ENCODE peak calls at places on chromosomes 11 and 22, in eight cellular contexts. One of them, this sample, is unnamed.

GRCh38 chr22:36701941-36702640 is 1.5 kb downstream of the CACNG2 start:
- DNase-seq in colonic mucosa: no peak
- DNase-seq in A549: no peak
- DNase-seq in fibroblast of pulmonary artery: no peak
- DNase-seq in Peyer's patch: no peak
- DNase-seq in heart left ventricle: no peak
- DNase-seq in cardiac muscle cell: no peak
- DNase-seq in IMR-90: no peak
- DNase-seq in this sample: no peak

GRCh38 chr11:26971961-26972360 is 22.0 kb upstream of the FIBIN start:
- DNase-seq in colonic mucosa: no peak
- DNase-seq in A549: no peak
- DNase-seq in fibroblast of pulmonary artery: no peak
- DNase-seq in Peyer's patch: no peak
- DNase-seq in heart left ventricle: no peak
- DNase-seq in cardiac muscle cell: no peak
- DNase-seq in IMR-90: peak; percentile 61
- DNase-seq in this sample: peak; percentile 52

GRCh38 chr11:2466869-2467694 is 22.3 kb downstream of the KCNQ1 start:
- DNase-seq in colonic mucosa: peak; percentile 49
- DNase-seq in A549: no peak
- DNase-seq in fibroblast of pulmonary artery: no peak
- DNase-seq in Peyer's patch: peak; percentile 80
- DNase-seq in heart left ventricle: peak; percentile 61
- DNase-seq in cardiac muscle cell: no peak
- DNase-seq in IMR-90: no peak
- DNase-seq in this sample: no peak

GRCh38 chr11:10309163-10310093 is 4.6 kb downstream of the ADM start:
- DNase-seq in colonic mucosa: peak; percentile 78
- DNase-seq in A549: peak; percentile 80
- DNase-seq in fibroblast of pulmonary artery: peak; percentile 84
- DNase-seq in Peyer's patch: no peak
- DNase-seq in heart left ventricle: peak; percentile 78
- DNase-seq in cardiac muscle cell: peak; percentile 91
- DNase-seq in IMR-90: peak; percentile 92
- DNase-seq in this sample: peak; percentile 78

GRCh38 chr22:32042924-32043323 is at the start of gene SLC5A1:
- DNase-seq in colonic mucosa: peak; percentile 91
- DNase-seq in A549: no peak
- DNase-seq in fibroblast of pulmonary artery: no peak
- DNase-seq in Peyer's patch: no peak
- DNase-seq in heart left ventricle: no peak
- DNase-seq in cardiac muscle cell: no peak
- DNase-seq in IMR-90: no peak
- DNase-seq in this sample: no peak

GRCh38 chr11:6742260-6742659 is 29.5 kb downstream of the OR2AG2 start:
- DNase-seq in colonic mucosa: no peak
- DNase-seq in A549: no peak
- DNase-seq in fibroblast of pulmonary artery: no peak
- DNase-seq in Peyer's patch: no peak
- DNase-seq in heart left ventricle: no peak
- DNase-seq in cardiac muscle cell: no peak
- DNase-seq in IMR-90: no peak
- DNase-seq in this sample: no peak

GRCh38 chr22:45886502-45886901 is 90.5 kb downstream of the WNT7B start:
- DNase-seq in colonic mucosa: no peak
- DNase-seq in A549: no peak
- DNase-seq in fibroblast of pulmonary artery: no peak
- DNase-seq in Peyer's patch: no peak
- DNase-seq in heart left ventricle: peak; percentile 4
- DNase-seq in cardiac muscle cell: no peak
- DNase-seq in IMR-90: no peak
- DNase-seq in this sample: no peak

GRCh38 chr11:117931971-117932370 is 2.8 kb upstream of the TMPRSS13 start:
- DNase-seq in colonic mucosa: no peak
- DNase-seq in A549: no peak
- DNase-seq in fibroblast of pulmonary artery: no peak
- DNase-seq in Peyer's patch: no peak
- DNase-seq in heart left ventricle: no peak
- DNase-seq in cardiac muscle cell: no peak
- DNase-seq in IMR-90: no peak
- DNase-seq in this sample: no peak

GRCh38 chr11:72579816-72580647 is 94.2 kb downstream of the PDE2A start:
- DNase-seq in colonic mucosa: no peak
- DNase-seq in A549: no peak
- DNase-seq in fibroblast of pulmonary artery: no peak
- DNase-seq in Peyer's patch: no peak
- DNase-seq in heart left ventricle: no peak
- DNase-seq in cardiac muscle cell: no peak
- DNase-seq in IMR-90: no peak
- DNase-seq in this sample: no peak

GRCh38 chr22:50620861-50621490 is 7.0 kb downstream of the ARSA start:
- DNase-seq in colonic mucosa: peak; percentile 46
- DNase-seq in A549: no peak
- DNase-seq in fibroblast of pulmonary artery: no peak
- DNase-seq in Peyer's patch: peak; percentile 76
- DNase-seq in heart left ventricle: no peak
- DNase-seq in cardiac muscle cell: no peak
- DNase-seq in IMR-90: no peak
- DNase-seq in this sample: peak; percentile 17

GRCh38 chr11:45319077-45319476 is 32.9 kb upstream of the SYT13 start:
- DNase-seq in colonic mucosa: no peak
- DNase-seq in A549: no peak
- DNase-seq in fibroblast of pulmonary artery: no peak
- DNase-seq in Peyer's patch: no peak
- DNase-seq in heart left ventricle: no peak
- DNase-seq in cardiac muscle cell: no peak
- DNase-seq in IMR-90: no peak
- DNase-seq in this sample: no peak

GRCh38 chr11:14977481-14977880 is 5.3 kb upstream of the CALCA start:
- DNase-seq in colonic mucosa: no peak
- DNase-seq in A549: no peak
- DNase-seq in fibroblast of pulmonary artery: no peak
- DNase-seq in Peyer's patch: no peak
- DNase-seq in heart left ventricle: no peak
- DNase-seq in cardiac muscle cell: no peak
- DNase-seq in IMR-90: no peak
- DNase-seq in this sample: no peak

GRCh38 chr11:14972581-14973490 is 685 bp upstream of the CALCA start:
- DNase-seq in colonic mucosa: no peak
- DNase-seq in A549: no peak
- DNase-seq in fibroblast of pulmonary artery: no peak
- DNase-seq in Peyer's patch: no peak
- DNase-seq in heart left ventricle: no peak
- DNase-seq in cardiac muscle cell: no peak
- DNase-seq in IMR-90: no peak
- DNase-seq in this sample: no peak

GRCh38 chr11:14973621-14974020 is 1.5 kb upstream of the CALCA start:
- DNase-seq in colonic mucosa: no peak
- DNase-seq in A549: no peak
- DNase-seq in fibroblast of pulmonary artery: no peak
- DNase-seq in Peyer's patch: peak; percentile 26
- DNase-seq in heart left ventricle: no peak
- DNase-seq in cardiac muscle cell: peak; percentile 36
- DNase-seq in IMR-90: peak; percentile 4
- DNase-seq in this sample: no peak

GRCh38 chr11:14974021-14974698 is 2.0 kb upstream of the CALCA start:
- DNase-seq in colonic mucosa: no peak
- DNase-seq in A549: no peak
- DNase-seq in fibroblast of pulmonary artery: no peak
- DNase-seq in Peyer's patch: no peak
- DNase-seq in heart left ventricle: peak; percentile 57
- DNase-seq in cardiac muscle cell: no peak
- DNase-seq in IMR-90: no peak
- DNase-seq in this sample: no peak

GRCh38 chr11:14974723-14975587 is 2.8 kb upstream of the CALCA start:
- DNase-seq in colonic mucosa: peak; percentile 55
- DNase-seq in A549: peak; percentile 49
- DNase-seq in fibroblast of pulmonary artery: peak; percentile 40
- DNase-seq in Peyer's patch: no peak
- DNase-seq in heart left ventricle: peak; percentile 61
- DNase-seq in cardiac muscle cell: peak; percentile 49
- DNase-seq in IMR-90: peak; percentile 20
- DNase-seq in this sample: peak; percentile 47
- H3K4me3 ChIP-seq in colonic mucosa: no peak overlapping the region
- H3K4me3 ChIP-seq in A549: peak overlapping the region; percentile 29
- H3K4me3 ChIP-seq in fibroblast of pulmonary artery: no peak overlapping the region
- H3K4me3 ChIP-seq in Peyer's patch: peak overlapping the region; percentile 17
- H3K4me3 ChIP-seq in heart left ventricle: peak overlapping the region; percentile 44
- H3K4me3 ChIP-seq in cardiac muscle cell: peak overlapping the region; percentile 12
- H3K4me3 ChIP-seq in IMR-90: no peak overlapping the region
- H3K4me3 ChIP-seq in this sample: no peak overlapping the region

DNA sequence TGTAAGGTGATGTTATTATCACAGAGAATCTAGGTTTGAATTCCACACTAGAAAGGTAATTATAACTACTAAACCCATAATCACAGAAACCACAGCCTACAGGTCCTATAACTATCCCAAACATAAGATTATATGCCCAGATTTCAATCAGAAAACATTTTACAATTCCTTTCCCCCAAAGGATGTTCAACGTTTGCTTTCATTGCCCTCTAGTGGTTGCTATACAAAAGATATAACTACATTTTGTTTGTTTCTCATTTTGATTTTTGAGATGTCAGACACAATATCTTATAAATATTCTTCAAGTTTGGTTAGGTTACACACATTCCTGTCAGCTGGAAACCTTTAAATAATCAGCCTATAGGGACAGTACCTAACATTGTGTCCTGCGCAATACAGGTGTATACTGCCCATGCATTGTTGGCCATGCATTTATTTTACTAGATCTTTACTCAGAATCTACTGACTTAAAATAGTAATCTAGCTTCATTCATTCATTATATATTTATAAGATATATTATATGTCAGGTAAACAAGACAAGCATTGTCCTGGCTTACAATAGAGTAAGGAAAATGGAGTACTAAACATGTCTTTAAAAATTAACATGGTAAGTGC is 530.5 kb upstream of the CCDC90B start:
- DNase-seq in colonic mucosa: no peak
- DNase-seq in A549: peak; percentile 10
- DNase-seq in fibroblast of pulmonary artery: peak; percentile 52
- DNase-seq in Peyer's patch: no peak
- DNase-seq in heart left ventricle: no peak
- DNase-seq in cardiac muscle cell: peak; percentile 41
- DNase-seq in IMR-90: peak; percentile 42
- DNase-seq in this sample: peak; percentile 30
- TF ChIP-seq CTCF in colonic mucosa: peak; percentile 38
- TF ChIP-seq CTCF in A549: peak; percentile 77
- TF ChIP-seq CTCF in fibroblast of pulmonary artery: peak; percentile 62
- TF ChIP-seq CTCF in Peyer's patch: peak; percentile 52
- TF ChIP-seq CTCF in heart left ventricle: peak; percentile 59
- TF ChIP-seq CTCF in cardiac muscle cell: peak; percentile 60
- TF ChIP-seq CTCF in IMR-90: peak; percentile 74
- TF ChIP-seq CTCF in this sample: peak; percentile 62

GRCh38 chr22:20427945-20428417 is 9.6 kb downstream of the SCARF2 start:
- DNase-seq in colonic mucosa: no peak
- DNase-seq in A549: no peak
- DNase-seq in fibroblast of pulmonary artery: no peak
- DNase-seq in Peyer's patch: no peak
- DNase-seq in heart left ventricle: peak; percentile 15
- DNase-seq in cardiac muscle cell: no peak
- DNase-seq in IMR-90: no peak
- DNase-seq in this sample: no peak

GRCh38 chr22:20424553-20424936 is 13.1 kb downstream of the SCARF2 start:
- DNase-seq in colonic mucosa: peak; percentile 16
- DNase-seq in A549: no peak
- DNase-seq in fibroblast of pulmonary artery: no peak
- DNase-seq in Peyer's patch: no peak
- DNase-seq in heart left ventricle: peak; percentile 58
- DNase-seq in cardiac muscle cell: no peak
- DNase-seq in IMR-90: no peak
- DNase-seq in this sample: no peak

GRCh38 chr22:20424937-20425587 is 12.6 kb downstream of the SCARF2 start:
- DNase-seq in colonic mucosa: peak; percentile 18
- DNase-seq in A549: no peak
- DNase-seq in fibroblast of pulmonary artery: no peak
- DNase-seq in Peyer's patch: no peak
- DNase-seq in heart left ventricle: peak; percentile 56
- DNase-seq in cardiac muscle cell: no peak
- DNase-seq in IMR-90: no peak
- DNase-seq in this sample: peak; percentile 9

GRCh38 chr22:20427104-20427944 is 10.3 kb downstream of the SCARF2 start:
- DNase-seq in colonic mucosa: no peak
- DNase-seq in A549: no peak
- DNase-seq in fibroblast of pulmonary artery: no peak
- DNase-seq in Peyer's patch: no peak
- DNase-seq in heart left ventricle: peak; percentile 22
- DNase-seq in cardiac muscle cell: no peak
- DNase-seq in IMR-90: no peak
- DNase-seq in this sample: no peak

DNA sequence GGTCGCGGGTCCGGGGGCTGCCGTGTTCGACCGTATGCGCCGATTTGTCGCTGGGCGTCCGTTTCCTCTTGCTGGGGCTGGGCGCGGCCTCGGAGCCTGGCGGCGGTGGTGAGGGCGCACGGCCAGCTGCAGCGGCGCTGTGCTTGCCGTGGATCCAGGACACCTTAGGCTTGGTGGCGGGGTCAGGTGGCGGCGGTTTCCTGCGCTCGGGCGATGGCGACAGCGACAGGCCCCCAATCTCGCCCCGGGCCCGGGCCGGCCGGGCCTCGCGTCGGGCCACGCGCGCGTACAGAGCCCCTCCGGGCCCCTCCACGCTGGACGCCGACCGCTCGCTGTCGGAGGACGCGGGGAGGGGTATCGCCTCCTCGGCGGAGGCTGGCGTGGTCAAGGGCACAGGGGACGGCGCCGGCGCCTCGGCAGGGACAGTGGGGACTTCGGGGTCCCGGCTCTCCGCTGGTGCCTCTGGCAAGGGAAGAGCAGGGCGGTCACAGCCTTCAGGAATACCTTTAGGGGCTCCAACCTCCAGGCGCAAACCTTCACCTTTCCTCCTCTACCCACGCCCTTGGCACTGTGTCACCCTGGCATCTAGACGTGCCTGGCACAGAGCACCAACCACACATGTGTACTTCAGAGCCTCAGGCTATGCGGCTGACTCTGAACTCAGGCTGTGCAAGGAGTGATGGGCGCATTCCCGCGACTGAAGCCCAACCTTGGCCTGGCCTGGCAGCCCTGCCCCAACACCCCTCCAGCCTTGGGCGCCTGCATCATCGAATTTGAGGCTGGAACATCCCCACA is 11.6 kb downstream of the SCARF2 start:
- DNase-seq in colonic mucosa: no peak
- DNase-seq in A549: no peak
- DNase-seq in fibroblast of pulmonary artery: no peak
- DNase-seq in Peyer's patch: no peak
- DNase-seq in heart left ventricle: peak; percentile 51
- DNase-seq in cardiac muscle cell: no peak
- DNase-seq in IMR-90: no peak
- DNase-seq in this sample: no peak
- H3K4me3 ChIP-seq in colonic mucosa: no peak overlapping the region
- H3K4me3 ChIP-seq in A549: no peak overlapping the region
- H3K4me3 ChIP-seq in fibroblast of pulmonary artery: no peak overlapping the region
- H3K4me3 ChIP-seq in Peyer's patch: peak overlapping the region; percentile 14
- H3K4me3 ChIP-seq in heart left ventricle: peak overlapping the region; percentile 45
- H3K4me3 ChIP-seq in cardiac muscle cell: no peak overlapping the region
- H3K4me3 ChIP-seq in IMR-90: no peak overlapping the region
- H3K4me3 ChIP-seq in this sample: no peak overlapping the region

DNA sequence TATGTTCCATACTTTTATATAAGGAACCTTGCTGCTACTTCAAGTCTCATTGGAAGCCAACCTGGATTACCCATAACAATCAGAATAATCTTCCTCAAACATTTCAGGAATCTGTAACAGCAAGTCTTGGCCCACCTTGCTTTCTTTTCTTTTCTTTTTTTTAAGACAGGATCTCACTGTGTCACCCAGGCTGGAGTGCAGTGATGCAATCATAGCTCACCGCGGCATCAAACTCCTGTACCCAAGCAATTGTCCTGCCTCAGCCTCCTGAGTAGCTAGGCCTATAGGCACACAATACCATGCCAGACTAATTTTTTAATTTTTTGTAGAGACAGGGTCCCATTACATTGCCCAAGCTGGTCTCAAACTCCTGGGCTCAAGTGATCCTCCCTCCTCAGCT is 29.3 kb upstream of the PRDM10 start:
- DNase-seq in colonic mucosa: no peak
- DNase-seq in A549: no peak
- DNase-seq in fibroblast of pulmonary artery: no peak
- DNase-seq in Peyer's patch: no peak
- DNase-seq in heart left ventricle: no peak
- DNase-seq in cardiac muscle cell: no peak
- DNase-seq in IMR-90: no peak
- DNase-seq in this sample: no peak
- TF ChIP-seq CTCF in colonic mucosa: no peak
- TF ChIP-seq CTCF in A549: no peak
- TF ChIP-seq CTCF in fibroblast of pulmonary artery: no peak
- TF ChIP-seq CTCF in Peyer's patch: no peak
- TF ChIP-seq CTCF in heart left ventricle: no peak
- TF ChIP-seq CTCF in cardiac muscle cell: no peak
- TF ChIP-seq CTCF in IMR-90: no peak
- TF ChIP-seq CTCF in this sample: no peak

This sample was measured in fibroblast of mammary gland.